ENCODE peak calls at places on chromosomes 12 and 14, in seven cellular contexts. B is tibial artery; T is NAMALWA; K is nephron progenitor cell; A is stimulated activated CD8-positive, alpha-beta memory T cell treated with anti-CD3 and anti-CD28 coated beads, Interleukin-15, amount 100 ng/mL, for 24 hours; V is hippocampal formation; P is amniotic stem cell. I is an unnamed sample.

GRCh38 chr14:85252011-85252410 is 277.9 kb upstream of the FLRT2 start:
- DNase-seq in B (no peak), T (no peak), K (no peak), A (no peak), V (no peak), P (peak; percentile 53), I (peak; percentile 41)

GRCh38 chr12:31582155-31582554 is 8.8 kb downstream of the DENND5B start:
- DNase-seq in B (no peak), T (no peak), K (no peak), A (no peak), V (no peak), P (no peak), I (no peak)

GRCh38 chr14:93525691-93526451 is 95.1 kb downstream of the UNC79 start:
- DNase-seq in B (no peak), T (no peak), K (no peak), A (no peak), V (no peak), P (no peak), I (no peak)

GRCh38 chr12:104460973-104461693 is 4.4 kb downstream of the CHST11 start:
- DNase-seq in B (no peak), T (no peak), K (no peak), A (no peak), V (no peak), P (no peak), I (no peak)

GRCh38 chr12:49705479-49706267 is 1.5 kb downstream of the FMNL3 start:
- DNase-seq in B (peak; percentile 77), T (no peak), K (no peak), A (no peak), V (peak; percentile 17), P (no peak), I (no peak)

GRCh38 chr12:75981773-75982564 is 49.6 kb downstream of the PHLDA1 start:
- DNase-seq in B (no peak), T (peak; percentile 37), K (no peak), A (no peak), V (no peak), P (no peak), I (no peak)

GRCh38 chr12:77724367-77724957 is 106.2 kb upstream of the NAV3 start:
- DNase-seq in B (no peak), T (peak; percentile 57), K (no peak), A (no peak), V (peak; percentile 2), P (no peak), I (no peak)

GRCh38 chr12:49673446-49674317 is 33.5 kb downstream of the FMNL3 start:
- DNase-seq in B (peak; percentile 97), T (no peak), K (peak; percentile 68), A (no peak), V (peak; percentile 95), P (peak; percentile 78), I (peak; percentile 77)

GRCh38 chr12:100443434-100443833 is 30.2 kb upstream of the NR1H4 start:
- DNase-seq in B (no peak), T (no peak), K (no peak), A (no peak), V (no peak), P (no peak), I (no peak)

GRCh38 chr14:71328183-71328582 is 420.9 kb downstream of the PCNX1 start:
- DNase-seq in B (no peak), T (no peak), K (no peak), A (no peak), V (no peak), P (no peak), I (no peak)

GRCh38 chr12:96177013-96177412 is 17.2 kb upstream of the ELK3 start:
- DNase-seq in B (no peak), T (no peak), K (no peak), A (peak; percentile 5), V (no peak), P (peak; percentile 19), I (peak; percentile 45)

GRCh38 chr14:104694475-104694950 is 5.1 kb downstream of the INF2 start:
- DNase-seq in B (no peak), T (no peak), K (no peak), A (no peak), V (peak; percentile 88), P (no peak), I (no peak)

GRCh38 chr12:48351022-48351708 is 446 bp upstream of the ZNF641 start:
- DNase-seq in B (peak; percentile 89), T (no peak), K (no peak), A (no peak), V (no peak), P (no peak), I (no peak)

GRCh38 chr12:123942277-123942653 is 30.4 kb downstream of the CCDC92 start:
- DNase-seq in B (no peak), T (no peak), K (no peak), A (no peak), V (no peak), P (peak; percentile 51), I (peak; percentile 76)

GRCh38 chr12:122854554-122854953 is 19.3 kb downstream of the HIP1R start:
- DNase-seq in B (no peak), T (no peak), K (no peak), A (no peak), V (no peak), P (no peak), I (no peak)

GRCh38 chr14:76968621-76969063 is 59.9 kb downstream of the IRF2BPL start:
- DNase-seq in B (no peak), T (no peak), K (no peak), A (no peak), V (no peak), P (no peak), I (no peak)

GRCh38 chr12:88334271-88334670 is 192.2 kb downstream of the TMTC3 start:
- DNase-seq in B (no peak), T (no peak), K (no peak), A (no peak), V (no peak), P (peak; percentile 13), I (no peak)

GRCh38 chr12:114314403-114314802 is 91.5 kb downstream of the TBX5 start:
- DNase-seq in B (no peak), T (no peak), K (no peak), A (no peak), V (no peak), P (no peak), I (no peak)

GRCh38 chr14:92534863-92535654 is 21.5 kb downstream of the RIN3 start:
- DNase-seq in B (no peak), T (no peak), K (no peak), A (no peak), V (no peak), P (no peak), I (no peak)

GRCh38 chr12:234891-235415 is 21.0 kb upstream of the SLC6A12 start:
- DNase-seq in B (peak; percentile 28), T (no peak), K (no peak), A (no peak), V (no peak), P (no peak), I (no peak)

GRCh38 chr14:57136669-57137068 is 132.0 kb downstream of the EXOC5 start:
- DNase-seq in B (no peak), T (no peak), K (no peak), A (no peak), V (peak; percentile 7), P (no peak), I (no peak)

GRCh38 chr12:121939190-121939589 is 20.8 kb downstream of the CFAP251 start:
- DNase-seq in B (no peak), T (peak; percentile 67), K (no peak), A (no peak), V (no peak), P (no peak), I (no peak)

I was measured in non-pigmented ciliary epithelial cell.